ENCODE peak calls at places on chromosomes 5 and 9, in six cellular contexts. A is GM23248; D is NCI-H2081; W is CD4-positive, alpha-beta memory T cell; B is aorta; Q is neural crest cell. I is an unnamed sample.

GRCh38 chr5:75457691-75458090 is 53.7 kb downstream of the CERT1 start:
- DNase-seq in D (no peak), A (no peak), Q (no peak), W (no peak), B (no peak), I (no peak)

GRCh38 chr9:119117409-119117808 is 251.8 kb downstream of the BRINP1 start:
- DNase-seq in D (no peak), W (no peak), A (no peak), Q (no peak), B (no peak), I (no peak)

GRCh38 chr9:130765135-130766030 is 69.7 kb upstream of the ABL1 start:
- DNase-seq in D (no peak), A (peak), Q (no peak), W (no peak), B (no peak), I (no peak)

GRCh38 chr5:55250064-55250463 is 16.7 kb upstream of the CCNO start:
- DNase-seq in D (no peak), A (no peak), W (no peak), Q (no peak), B (no peak), I (no peak)

GRCh38 chr5:40437452-40437861 is 242.3 kb upstream of the PTGER4 start:
- DNase-seq in A (peak), D (no peak), B (no peak), Q (no peak), W (peak), I (no peak)

GRCh38 chr5:174313615-174314014 is 268.1 kb downstream of the NSG2 start:
- DNase-seq in D (no peak), A (no peak), Q (no peak), B (peak), W (no peak), I (no peak)

GRCh38 chr5:143889986-143890385 is 78.0 kb downstream of the HMHB1 start:
- DNase-seq in Q (no peak), D (no peak), W (no peak), A (peak), B (no peak), I (no peak)

GRCh38 chr5:157108961-157109360 is at the start of gene HAVCR2:
- DNase-seq in W (peak), D (no peak), A (no peak), B (no peak), Q (no peak), I (peak)

GRCh38 chr9:79279356-79279755 is 292.4 kb upstream of the TLE4 start:
- DNase-seq in W (no peak), D (no peak), A (no peak), Q (no peak), B (no peak), I (no peak)

GRCh38 chr5:33806736-33807442 is 84.9 kb downstream of the ADAMTS12 start:
- DNase-seq in A (peak), B (no peak), D (no peak), W (no peak), Q (no peak), I (no peak)

GRCh38 chr5:79200573-79201183 is 35.3 kb upstream of the JMY start:
- DNase-seq in W (peak), B (no peak), D (no peak), A (peak), Q (no peak), I (peak)

GRCh38 chr5:21834863-21835262 is 1018.3 kb downstream of the CDH12 start:
- DNase-seq in B (no peak), A (no peak), Q (no peak), D (no peak), W (no peak), I (no peak)

GRCh38 chr9:77981332-77981731 is 50.3 kb downstream of the GNAQ start:
- DNase-seq in W (no peak), D (no peak), A (peak), Q (no peak), B (no peak), I (no peak)

GRCh38 chr5:30866142-30866541 is 327.3 kb upstream of the CDH6 start:
- DNase-seq in W (no peak), Q (no peak), D (no peak), B (no peak), A (peak), I (no peak)

GRCh38 chr5:181222630-181223040 is 446 bp upstream of the TRIM41 start:
- DNase-seq in Q (no peak), A (peak), B (no peak), D (no peak), W (no peak), I (no peak)

GRCh38 chr5:90563161-90563560 is 4.6 kb downstream of the ADGRV1 start:
- DNase-seq in W (no peak), A (no peak), Q (no peak), D (peak), B (no peak), I (no peak)

GRCh38 chr9:129665008-129665771 is at the start of gene PRRX2:
- DNase-seq in A (peak), W (peak), Q (peak), B (peak), D (no peak), I (peak)

GRCh38 chr5:111454198-111454606 is 58.1 kb downstream of the STARD4 start:
- DNase-seq in W (no peak), Q (no peak), B (no peak), D (peak), A (peak), I (no peak)

GRCh38 chr5:165321912-165322311 is 1816.5 kb downstream of the MAT2B start:
- DNase-seq in A (no peak), D (no peak), W (no peak), Q (no peak), B (no peak), I (no peak)

GRCh38 chr9:36731576-36731975 is 158.9 kb downstream of the MELK start:
- DNase-seq in D (no peak), W (no peak), Q (no peak), A (peak), B (no peak), I (no peak)

GRCh38 chr9:137739371-137739915 is 120.6 kb downstream of the EHMT1 start:
- DNase-seq in Q (no peak), B (no peak), W (no peak), A (no peak), D (no peak), I (no peak)

GRCh38 chr5:78472469-78473106 is 112.2 kb downstream of the SCAMP1 start:
- DNase-seq in A (peak), D (no peak), Q (no peak), B (no peak), W (no peak), I (no peak)

GRCh38 chr5:133681896-133682295 is 69.6 kb upstream of the FSTL4 start:
- DNase-seq in Q (no peak), B (peak), A (no peak), W (no peak), D (no peak), I (no peak)

GRCh38 chr5:171705036-171705435 is 80.6 kb upstream of the SMIM23 start:
- DNase-seq in B (no peak), A (no peak), D (no peak), W (no peak), Q (no peak), I (no peak)

GRCh38 chr5:176491056-176491646 is 43.0 kb downstream of the FAF2 start:
- DNase-seq in A (no peak), Q (no peak), D (no peak), B (no peak), W (no peak), I (no peak)

GRCh38 chr5:116038817-116039216 is 6.5 kb downstream of the ARL14EPL start:
- DNase-seq in Q (no peak), D (no peak), W (no peak), A (no peak), B (no peak), I (no peak)

GRCh38 chr5:5105531-5105930 is 34.6 kb upstream of the ADAMTS16 start:
- DNase-seq in Q (no peak), W (no peak), B (no peak), D (no peak), A (no peak), I (no peak)

GRCh38 chr9:32533816-32534215 is 7.8 kb upstream of the RIGI start:
- DNase-seq in Q (no peak), D (no peak), W (no peak), B (no peak), A (no peak), I (no peak)

GRCh38 chr5:58922392-58923171 is 339.7 kb downstream of the RAB3C start:
- DNase-seq in B (peak), D (no peak), A (peak), W (no peak), Q (no peak), I (no peak)

GRCh38 chr5:36751881-36752280 is 124.7 kb upstream of the NIPBL start:
- DNase-seq in Q (no peak), W (no peak), B (no peak), D (no peak), A (no peak), I (no peak)